ENCODE peak calls at places on chromosomes 2 and 18, in seven cellular contexts. A, O, W, E, D, J and V are unnamed samples.

GRCh38 chr2:227152093-227152766 is 11.8 kb downstream of the COL4A4 start:
- DNase-seq in E (no peak), J (no peak), D (no peak), W (no peak), O (no peak), A (no peak), V (no peak)

GRCh38 chr2:45093181-45093580 is 83.9 kb upstream of the SIX2 start:
- DNase-seq in O (peak), A (no peak), J (no peak), W (no peak), E (no peak), D (no peak), V (no peak)

GRCh38 chr2:132581917-132582316 is 88.1 kb downstream of the LYPD1 start:
- DNase-seq in J (peak), E (no peak), D (no peak), A (no peak), W (no peak), O (peak), V (no peak)

GRCh38 chr2:231396058-231396821 is 730 bp downstream of the B3GNT7 start:
- DNase-seq in J (peak), E (no peak), W (no peak), O (no peak), D (no peak), A (no peak), V (no peak)

GRCh38 chr18:58805482-58806187 is 59.0 kb upstream of the ZNF532 start:
- DNase-seq in E (no peak), D (no peak), O (no peak), W (no peak), J (no peak), A (peak), V (no peak)

GRCh38 chr2:111883661-111884591 is at the start of gene ANAPC1:
- DNase-seq in W (peak), O (peak), A (peak), E (peak), D (no peak), J (peak), V (peak)

GRCh38 chr2:173239644-173240043 is 115.0 kb upstream of the CDCA7 start:
- DNase-seq in E (peak), J (no peak), W (no peak), A (no peak), D (no peak), O (no peak), V (no peak)

GRCh38 chr18:12238861-12239260 is 15.3 kb upstream of the CIDEA start:
- DNase-seq in A (no peak), W (peak), O (no peak), D (no peak), J (no peak), E (peak), V (no peak)

GRCh38 chr18:907880-908512 is 3.3 kb downstream of the ADCYAP1 start:
- DNase-seq in J (no peak), D (no peak), A (no peak), O (peak), W (no peak), E (no peak), V (no peak)

GRCh38 chr2:191166111-191166755 is 15.4 kb upstream of the STAT4 start:
- DNase-seq in O (no peak), E (peak), A (peak), W (peak), D (no peak), J (no peak), V (no peak)

GRCh38 chr2:174606336-174606735 is 8.7 kb upstream of the WIPF1 start:
- DNase-seq in A (no peak), D (no peak), J (peak), W (peak), O (no peak), E (peak), V (no peak)

GRCh38 chr2:70630761-70631160 is 77.1 kb upstream of the TGFA start:
- DNase-seq in O (no peak), W (no peak), E (no peak), A (no peak), J (no peak), D (no peak), V (no peak)

GRCh38 chr18:44841769-44842587 is 161.3 kb downstream of the SETBP1 start:
- DNase-seq in A (no peak), W (no peak), J (no peak), O (no peak), E (no peak), D (no peak), V (no peak)

GRCh38 chr2:134433934-134434333 is 180.1 kb downstream of the MGAT5 start:
- DNase-seq in J (no peak), W (no peak), O (no peak), A (no peak), E (no peak), D (no peak), V (no peak)

GRCh38 chr2:1731963-1732768 is 12.1 kb downstream of the PXDN start:
- DNase-seq in W (peak), E (peak), A (no peak), O (peak), D (no peak), J (peak), V (no peak)

GRCh38 chr2:45610281-45611019 is 617 bp downstream of the SRBD1 start:
- DNase-seq in E (peak), D (peak), J (peak), W (peak), O (peak), A (peak), V (peak)

GRCh38 chr2:219506802-219507554 is 7.3 kb upstream of the ASIC4 start:
- DNase-seq in O (peak), E (no peak), J (no peak), D (no peak), W (no peak), A (no peak), V (no peak)
- H4K8ac ChIP-seq in O (no peak), E (no peak), J (no peak), D (peak), W (no peak), A (no peak), V (no peak)

GRCh38 chr2:237281900-237282306 is 132.1 kb downstream of the COL6A3 start:
- DNase-seq in A (no peak), E (peak), J (peak), W (peak), O (no peak), D (no peak), V (no peak)
- H4K8ac ChIP-seq in A (no peak), E (peak), J (no peak), W (no peak), O (no peak), D (no peak), V (no peak)

GRCh38 chr2:97788986-97789644 is 75.7 kb downstream of the ZAP70 start:
- DNase-seq in W (no peak), D (no peak), E (no peak), A (no peak), J (no peak), O (no peak), V (no peak)

GRCh38 chr2:97781981-97782380 is 68.6 kb downstream of the ZAP70 start:
- DNase-seq in O (no peak), W (no peak), E (no peak), J (no peak), D (no peak), A (no peak), V (no peak)

GRCh38 chr2:97784953-97785352 is 71.6 kb downstream of the ZAP70 start:
- DNase-seq in A (no peak), J (no peak), W (no peak), O (no peak), D (no peak), E (no peak), V (no peak)

GRCh38 chr2:97785818-97786217 is 72.4 kb downstream of the ZAP70 start:
- DNase-seq in D (no peak), O (no peak), E (no peak), A (no peak), W (no peak), J (no peak), V (no peak)
- H4K8ac ChIP-seq in D (no peak), O (no peak), E (no peak), A (no peak), W (no peak), J (no peak), V (no peak)

GRCh38 chr2:179814050-179814449 is 47.4 kb downstream of the ZNF385B start:
- DNase-seq in W (no peak), A (no peak), D (no peak), O (no peak), J (no peak), E (no peak), V (no peak)
- H4K8ac ChIP-seq in W (no peak), A (no peak), D (no peak), O (no peak), J (no peak), E (no peak), V (no peak)

GRCh38 chr2:58699412-58699811 is 458.3 kb upstream of the FANCL start:
- DNase-seq in D (no peak), A (no peak), O (no peak), W (no peak), E (no peak), J (no peak), V (no peak)
- H4K8ac ChIP-seq in D (no peak), A (no peak), O (no peak), W (no peak), E (no peak), J (no peak), V (no peak)